ENCODE peak calls at places on chromosomes 3 and 15, in four cellular contexts. X, H, M and A are unnamed samples.

GRCh38 chr15:66555685-66556084 is 10.1 kb downstream of the LCTL start:
- DNase-seq in X (no peak), H (no peak), M (no peak), A (no peak)

GRCh38 chr15:38028869-38029268 is 94.4 kb downstream of the TMCO5A start:
- DNase-seq in X (no peak), H (no peak), M (no peak), A (no peak)

GRCh38 chr15:91243806-91244205 is 143.7 kb downstream of the SV2B start:
- DNase-seq in X (no peak), H (no peak), M (peak), A (no peak)

GRCh38 chr3:185280572-185281365 is 26.9 kb upstream of the EHHADH start:
- DNase-seq in X (peak), H (peak), M (peak), A (no peak)

GRCh38 chr3:42988566-42988965 is 9.5 kb downstream of the GASK1A start:
- DNase-seq in X (no peak), H (no peak), M (no peak), A (no peak)

GRCh38 chr15:51193526-51193925 is 98.8 kb upstream of the TNFAIP8L3 start:
- DNase-seq in X (no peak), H (no peak), M (no peak), A (no peak)

GRCh38 chr3:101072299-101072698 is 79.1 kb upstream of the ABI3BP start:
- DNase-seq in X (no peak), H (peak), M (no peak), A (no peak)

GRCh38 chr15:69762373-69763148 is 309.9 kb downstream of the RPLP1 start:
- DNase-seq in X (no peak), H (no peak), M (no peak), A (no peak)

GRCh38 chr3:127706312-127706711 is 33.6 kb downstream of the ABTB1 start:
- DNase-seq in X (no peak), H (no peak), M (no peak), A (no peak)